ENCODE peak calls at places on chromosomes 2 and 18, in ten cellular contexts. One of them, this sample, is unnamed.

GRCh38 chr18:42533010-42533409 is 578.0 kb downstream of the PIK3C3 start:
- DNase-seq in activated gamma-delta T cell: no peak
- DNase-seq in frontal cortex: no peak
- DNase-seq in memory B cell: no peak
- DNase-seq in iPS DF 19.7: no peak
- DNase-seq in small intestine: no peak
- DNase-seq in dermis microvascular lymphatic vessel endothelial cell: no peak
- DNase-seq in NCI-H510A treated with DMSO at 0.1 percent for 48 hours: no peak
- DNase-seq in stimulated activated CD8-positive, alpha-beta memory T cell treated with anti-CD3 and anti-CD28 coated beads, Interleukin-15, amount 100 ng/mL, for 48 hours: no peak
- DNase-seq in mesothelial cell of epicardium: no peak
- DNase-seq in this sample: no peak

GRCh38 chr2:81181845-81182244 is 877.3 kb upstream of the LRRTM1 start:
- DNase-seq in iPS DF 19.7: no peak
- DNase-seq in NCI-H510A treated with DMSO at 0.1 percent for 48 hours: no peak
- DNase-seq in memory B cell: no peak
- DNase-seq in activated gamma-delta T cell: no peak
- DNase-seq in frontal cortex: no peak
- DNase-seq in small intestine: no peak
- DNase-seq in mesothelial cell of epicardium: no peak
- DNase-seq in dermis microvascular lymphatic vessel endothelial cell: no peak
- DNase-seq in stimulated activated CD8-positive, alpha-beta memory T cell treated with anti-CD3 and anti-CD28 coated beads, Interleukin-15, amount 100 ng/mL, for 48 hours: no peak
- DNase-seq in this sample: no peak

GRCh38 chr18:172361-172760 is 14.0 kb downstream of the USP14 start:
- DNase-seq in frontal cortex: no peak
- DNase-seq in small intestine: no peak
- DNase-seq in iPS DF 19.7: no peak
- DNase-seq in stimulated activated CD8-positive, alpha-beta memory T cell treated with anti-CD3 and anti-CD28 coated beads, Interleukin-15, amount 100 ng/mL, for 48 hours: no peak
- DNase-seq in activated gamma-delta T cell: no peak
- DNase-seq in mesothelial cell of epicardium: no peak
- DNase-seq in dermis microvascular lymphatic vessel endothelial cell: no peak
- DNase-seq in memory B cell: no peak
- DNase-seq in NCI-H510A treated with DMSO at 0.1 percent for 48 hours: no peak
- DNase-seq in this sample: no peak

GRCh38 chr18:56168049-56168781 is 470.2 kb downstream of the TXNL1 start:
- DNase-seq in frontal cortex: no peak
- DNase-seq in iPS DF 19.7: peak
- DNase-seq in dermis microvascular lymphatic vessel endothelial cell: no peak
- DNase-seq in mesothelial cell of epicardium: no peak
- DNase-seq in small intestine: peak
- DNase-seq in memory B cell: no peak
- DNase-seq in NCI-H510A treated with DMSO at 0.1 percent for 48 hours: no peak
- DNase-seq in activated gamma-delta T cell: no peak
- DNase-seq in stimulated activated CD8-positive, alpha-beta memory T cell treated with anti-CD3 and anti-CD28 coated beads, Interleukin-15, amount 100 ng/mL, for 48 hours: no peak
- DNase-seq in this sample: no peak

GRCh38 chr18:48750485-48751175 is 200.1 kb downstream of the SMAD7 start:
- DNase-seq in memory B cell: no peak
- DNase-seq in iPS DF 19.7: no peak
- DNase-seq in mesothelial cell of epicardium: no peak
- DNase-seq in dermis microvascular lymphatic vessel endothelial cell: no peak
- DNase-seq in activated gamma-delta T cell: no peak
- DNase-seq in stimulated activated CD8-positive, alpha-beta memory T cell treated with anti-CD3 and anti-CD28 coated beads, Interleukin-15, amount 100 ng/mL, for 48 hours: no peak
- DNase-seq in frontal cortex: no peak
- DNase-seq in small intestine: no peak
- DNase-seq in NCI-H510A treated with DMSO at 0.1 percent for 48 hours: no peak
- DNase-seq in this sample: no peak

GRCh38 chr2:97740590-97741182 is 27.3 kb downstream of the ZAP70 start:
- DNase-seq in small intestine: peak
- DNase-seq in mesothelial cell of epicardium: no peak
- DNase-seq in memory B cell: peak
- DNase-seq in activated gamma-delta T cell: no peak
- DNase-seq in dermis microvascular lymphatic vessel endothelial cell: peak
- DNase-seq in frontal cortex: no peak
- DNase-seq in stimulated activated CD8-positive, alpha-beta memory T cell treated with anti-CD3 and anti-CD28 coated beads, Interleukin-15, amount 100 ng/mL, for 48 hours: no peak
- DNase-seq in iPS DF 19.7: peak
- DNase-seq in NCI-H510A treated with DMSO at 0.1 percent for 48 hours: peak
- DNase-seq in this sample: peak

GRCh38 chr18:62505669-62506494 is 16.9 kb upstream of the ZCCHC2 start:
- DNase-seq in dermis microvascular lymphatic vessel endothelial cell: peak
- DNase-seq in NCI-H510A treated with DMSO at 0.1 percent for 48 hours: no peak
- DNase-seq in iPS DF 19.7: no peak
- DNase-seq in small intestine: peak
- DNase-seq in activated gamma-delta T cell: no peak
- DNase-seq in frontal cortex: no peak
- DNase-seq in mesothelial cell of epicardium: no peak
- DNase-seq in memory B cell: peak
- DNase-seq in stimulated activated CD8-positive, alpha-beta memory T cell treated with anti-CD3 and anti-CD28 coated beads, Interleukin-15, amount 100 ng/mL, for 48 hours: no peak
- DNase-seq in this sample: no peak

GRCh38 chr2:229798446-229799147 is 84.2 kb upstream of the DNER start:
- DNase-seq in stimulated activated CD8-positive, alpha-beta memory T cell treated with anti-CD3 and anti-CD28 coated beads, Interleukin-15, amount 100 ng/mL, for 48 hours: no peak
- DNase-seq in activated gamma-delta T cell: no peak
- DNase-seq in memory B cell: no peak
- DNase-seq in NCI-H510A treated with DMSO at 0.1 percent for 48 hours: no peak
- DNase-seq in small intestine: no peak
- DNase-seq in iPS DF 19.7: no peak
- DNase-seq in frontal cortex: no peak
- DNase-seq in mesothelial cell of epicardium: no peak
- DNase-seq in dermis microvascular lymphatic vessel endothelial cell: no peak
- DNase-seq in this sample: no peak

GRCh38 chr2:24893934-24894333 is 26.1 kb downstream of the ADCY3 start:
- DNase-seq in frontal cortex: no peak
- DNase-seq in activated gamma-delta T cell: no peak
- DNase-seq in small intestine: peak
- DNase-seq in memory B cell: no peak
- DNase-seq in NCI-H510A treated with DMSO at 0.1 percent for 48 hours: no peak
- DNase-seq in stimulated activated CD8-positive, alpha-beta memory T cell treated with anti-CD3 and anti-CD28 coated beads, Interleukin-15, amount 100 ng/mL, for 48 hours: no peak
- DNase-seq in dermis microvascular lymphatic vessel endothelial cell: no peak
- DNase-seq in iPS DF 19.7: no peak
- DNase-seq in mesothelial cell of epicardium: no peak
- DNase-seq in this sample: peak

GRCh38 chr2:118763797-118764196 is 83.7 kb downstream of the EN1 start:
- DNase-seq in frontal cortex: no peak
- DNase-seq in memory B cell: no peak
- DNase-seq in mesothelial cell of epicardium: no peak
- DNase-seq in activated gamma-delta T cell: no peak
- DNase-seq in dermis microvascular lymphatic vessel endothelial cell: no peak
- DNase-seq in small intestine: no peak
- DNase-seq in NCI-H510A treated with DMSO at 0.1 percent for 48 hours: no peak
- DNase-seq in iPS DF 19.7: peak
- DNase-seq in stimulated activated CD8-positive, alpha-beta memory T cell treated with anti-CD3 and anti-CD28 coated beads, Interleukin-15, amount 100 ng/mL, for 48 hours: no peak
- DNase-seq in this sample: peak

GRCh38 chr2:138030459-138030858 is 66.2 kb downstream of the HNMT start:
- DNase-seq in dermis microvascular lymphatic vessel endothelial cell: no peak
- DNase-seq in iPS DF 19.7: no peak
- DNase-seq in activated gamma-delta T cell: no peak
- DNase-seq in mesothelial cell of epicardium: no peak
- DNase-seq in frontal cortex: no peak
- DNase-seq in NCI-H510A treated with DMSO at 0.1 percent for 48 hours: no peak
- DNase-seq in memory B cell: no peak
- DNase-seq in small intestine: no peak
- DNase-seq in stimulated activated CD8-positive, alpha-beta memory T cell treated with anti-CD3 and anti-CD28 coated beads, Interleukin-15, amount 100 ng/mL, for 48 hours: no peak
- DNase-seq in this sample: no peak

GRCh38 chr2:158745067-158745865 is 49.9 kb upstream of the DAPL1 start:
- DNase-seq in iPS DF 19.7: peak
- DNase-seq in memory B cell: no peak
- DNase-seq in activated gamma-delta T cell: no peak
- DNase-seq in small intestine: peak
- DNase-seq in frontal cortex: no peak
- DNase-seq in NCI-H510A treated with DMSO at 0.1 percent for 48 hours: peak
- DNase-seq in mesothelial cell of epicardium: no peak
- DNase-seq in dermis microvascular lymphatic vessel endothelial cell: peak
- DNase-seq in stimulated activated CD8-positive, alpha-beta memory T cell treated with anti-CD3 and anti-CD28 coated beads, Interleukin-15, amount 100 ng/mL, for 48 hours: no peak
- DNase-seq in this sample: peak

GRCh38 chr2:30404354-30405265 is 42.4 kb upstream of the LCLAT1 start:
- DNase-seq in dermis microvascular lymphatic vessel endothelial cell: no peak
- DNase-seq in frontal cortex: no peak
- DNase-seq in NCI-H510A treated with DMSO at 0.1 percent for 48 hours: no peak
- DNase-seq in stimulated activated CD8-positive, alpha-beta memory T cell treated with anti-CD3 and anti-CD28 coated beads, Interleukin-15, amount 100 ng/mL, for 48 hours: no peak
- DNase-seq in activated gamma-delta T cell: no peak
- DNase-seq in iPS DF 19.7: no peak
- DNase-seq in memory B cell: no peak
- DNase-seq in small intestine: no peak
- DNase-seq in mesothelial cell of epicardium: no peak
- DNase-seq in this sample: no peak